ENCODE peak calls at places on chromosomes 4 and X, in eight cellular contexts. G is NCI-H1092 treated with DMSO at 0.1 percent for 48 hours, O is Right ventricle myocardium inferior, E is NCI-H1105 treated with DMSO at 0.1 percent for 48 hours, V is GM23248, D is EH, B is fibroblast of the aortic adventitia, S is AG04449. F is an unnamed sample.

GRCh38 chrX:39762266-39762841 is 335.4 kb downstream of the BCOR start:
- DNase-seq in G (no peak), O (no peak), E (no peak), V (no peak), D (peak), B (peak), S (no peak), F (peak)

GRCh38 chr4:149793459-149793858 is 22.2 kb downstream of the IQCM start:
- DNase-seq in G (no peak), O (no peak), E (no peak), V (peak), D (peak), B (peak), S (no peak), F (no peak)

GRCh38 chrX:148501121-148502066 is 977 bp downstream of the AFF2 start:
- DNase-seq in G (no peak), O (peak), E (peak), V (no peak), D (no peak), B (no peak), S (no peak), F (no peak)

GRCh38 chrX:104324871-104325585 is 70.3 kb upstream of the ESX1 start:
- DNase-seq in G (no peak), O (no peak), E (no peak), V (peak), D (peak), B (no peak), S (no peak), F (no peak)

GRCh38 chr4:140568507-140569306 is at the start of gene UCP1:
- DNase-seq in G (no peak), O (peak), E (no peak), V (peak), D (peak), B (no peak), S (no peak), F (no peak)

GRCh38 chr4:150323551-150324325 is 245.5 kb downstream of the DCLK2 start:
- DNase-seq in G (no peak), O (no peak), E (no peak), V (no peak), D (peak), B (peak), S (no peak), F (no peak)

GRCh38 chr4:55004831-55005230 is 120.6 kb downstream of the KDR start:
- DNase-seq in G (no peak), O (no peak), E (no peak), V (no peak), D (no peak), B (peak), S (no peak), F (no peak)

GRCh38 chrX:119036369-119037029 is 36.3 kb upstream of the CT47C1 start:
- DNase-seq in G (no peak), O (no peak), E (no peak), V (peak), D (peak), B (no peak), S (no peak), F (no peak)

GRCh38 chrX:8405631-8406030 is 59.0 kb upstream of the VCX3B start:
- DNase-seq in G (no peak), O (no peak), E (no peak), V (no peak), D (no peak), B (no peak), S (no peak), F (no peak)

GRCh38 chr4:138851626-138852443 is 163.7 kb upstream of the NOCT start:
- DNase-seq in G (peak), O (no peak), E (peak), V (peak), D (no peak), B (no peak), S (no peak), F (no peak)

GRCh38 chrX:143873343-143873742 is 10.5 kb upstream of the UBE2NL start:
- DNase-seq in G (no peak), O (no peak), E (no peak), V (peak), D (peak), B (peak), S (no peak), F (no peak)

GRCh38 chrX:49754238-49754857 is 58.6 kb upstream of the PAGE1 start:
- DNase-seq in G (peak), O (no peak), E (peak), V (peak), D (peak), B (peak), S (no peak), F (peak)

GRCh38 chrX:102833136-102833535 is 103.9 kb upstream of the RAB40AL start:
- DNase-seq in G (no peak), O (no peak), E (no peak), V (peak), D (peak), B (peak), S (no peak), F (no peak)

GRCh38 chrX:70954871-70955270 is 24.0 kb upstream of the SLC7A3 start:
- DNase-seq in G (no peak), O (no peak), E (no peak), V (no peak), D (no peak), B (no peak), S (no peak), F (no peak)

GRCh38 chr4:6372649-6373525 is 99.5 kb downstream of the PPP2R2C start:
- DNase-seq in G (peak), O (peak), E (peak), V (peak), D (peak), B (peak), S (no peak), F (no peak)

GRCh38 chrX:153966841-153967535 is 4.6 kb downstream of the HCFC1 start:
- DNase-seq in G (no peak), O (no peak), E (no peak), V (peak), D (no peak), B (no peak), S (no peak), F (no peak)

GRCh38 chrX:76987381-76987780 is 459.8 kb upstream of the FGF16 start:
- DNase-seq in G (no peak), O (no peak), E (no peak), V (no peak), D (no peak), B (peak), S (no peak), F (no peak)

GRCh38 chrX:1592128-1592862 is 891 bp downstream of the AKAP17A start:
- DNase-seq in G (no peak), O (no peak), E (no peak), V (peak), D (peak), B (peak), S (no peak), F (no peak)

GRCh38 chr4:52822583-52823477 is 39.3 kb upstream of the RASL11B start:
- DNase-seq in G (no peak), O (no peak), E (no peak), V (peak), D (peak), B (peak), S (no peak), F (no peak)

GRCh38 chrX:150454083-150454482 is 91.0 kb downstream of the MAMLD1 start:
- DNase-seq in G (no peak), O (no peak), E (no peak), V (no peak), D (no peak), B (no peak), S (no peak), F (no peak)

GRCh38 chrX:107851215-107851614 is 25.5 kb downstream of the MID2 start:
- DNase-seq in G (no peak), O (no peak), E (no peak), V (no peak), D (peak), B (peak), S (no peak), F (no peak)

GRCh38 chrX:10397349-10397748 is 223.0 kb downstream of the MID1 start:
- DNase-seq in G (no peak), O (no peak), E (no peak), V (no peak), D (no peak), B (no peak), S (no peak), F (no peak)

GRCh38 chrX:56812515-56813105 is 83.6 kb downstream of the NBDY start:
- DNase-seq in G (no peak), O (no peak), E (no peak), V (peak), D (peak), B (peak), S (no peak), F (no peak)

GRCh38 chr4:158809611-158810486 is 41.0 kb downstream of the FNIP2 start:
- DNase-seq in G (no peak), O (no peak), E (no peak), V (peak), D (peak), B (peak), S (peak), F (peak)

GRCh38 chr4:105215609-105216313 is 69.1 kb downstream of the TET2 start:
- DNase-seq in G (no peak), O (no peak), E (no peak), V (peak), D (peak), B (no peak), S (no peak), F (no peak)

GRCh38 chr4:2827874-2828751 is 15.5 kb upstream of the ADD1 start:
- DNase-seq in G (no peak), O (peak), E (no peak), V (no peak), D (no peak), B (no peak), S (no peak), F (no peak)

GRCh38 chr4:68570122-68570507 is 6.0 kb downstream of the UGT2B17 start:
- DNase-seq in G (no peak), O (no peak), E (no peak), V (no peak), D (no peak), B (no peak), S (no peak), F (no peak)

GRCh38 chrX:132622130-132622529 is 133.3 kb upstream of the MBNL3 start:
- DNase-seq in G (no peak), O (no peak), E (no peak), V (peak), D (peak), B (peak), S (no peak), F (peak)

GRCh38 chr4:153595894-153596601 is 88.0 kb upstream of the TLR2 start:
- DNase-seq in G (no peak), O (no peak), E (no peak), V (no peak), D (no peak), B (no peak), S (no peak), F (no peak)